ENCODE peak calls at places on chromosomes 2 and 18, in six cellular contexts. X is IMR-90, M is fibroblast of lung, V is GM23338, Q is K562, U is HCT116. B is an unnamed sample.

GRCh38 chr2:234147335-234147861 is 96.9 kb downstream of the SPP2 start:
- DNase-seq in Q (no peak), M (no peak), X (no peak), U (peak; percentile 31), V (no peak), B (peak; percentile 47)

GRCh38 chr2:190214434-190215194 is 105.0 kb downstream of the HIBCH start:
- DNase-seq in M (peak; percentile 12), X (no peak), Q (no peak), U (no peak), V (peak; percentile 42), B (no peak)

GRCh38 chr2:189379287-189379630 is 62.0 kb upstream of the WDR75 start:
- DNase-seq in V (peak; percentile 69), M (peak; percentile 22), U (no peak), Q (no peak), X (peak; percentile 47), B (no peak)

GRCh38 chr2:46992776-46993175 is 77.2 kb upstream of the MCFD2 start:
- DNase-seq in U (no peak), X (no peak), M (no peak), V (no peak), Q (no peak), B (no peak)

GRCh38 chr18:57331718-57332117 is 20.6 kb upstream of the ST8SIA3 start:
- DNase-seq in V (no peak), M (no peak), Q (no peak), X (no peak), U (no peak), B (no peak)

GRCh38 chr2:156182132-156182531 is 150.4 kb downstream of the NR4A2 start:
- DNase-seq in V (no peak), X (no peak), Q (no peak), U (peak; percentile 92), M (no peak), B (no peak)

GRCh38 chr18:34222396-34223163 is 2.1 kb downstream of the NOL4 start:
- DNase-seq in U (no peak), X (no peak), M (no peak), Q (no peak), V (peak; percentile 79), B (no peak)

GRCh38 chr2:167823066-167823465 is 424.3 kb downstream of the STK39 start:
- DNase-seq in X (no peak), U (no peak), M (no peak), Q (no peak), V (no peak), B (no peak)

GRCh38 chr18:23115683-23116096 is 19.6 kb upstream of the CABLES1 start:
- DNase-seq in U (peak; percentile 54), M (peak; percentile 99), Q (no peak), V (no peak), X (peak; percentile 100), B (no peak)

GRCh38 chr2:11550901-11551568 is 17.2 kb downstream of the GREB1 start:
- DNase-seq in U (no peak), X (no peak), M (no peak), Q (no peak), V (no peak), B (no peak)

GRCh38 chr2:143463717-143464116 is 334.5 kb downstream of the ARHGAP15 start:
- DNase-seq in U (no peak), M (no peak), X (no peak), V (no peak), Q (no peak), B (no peak)

GRCh38 chr2:39050109-39050508 is 70.7 kb downstream of the SOS1 start:
- DNase-seq in Q (no peak), U (no peak), X (peak; percentile 48), V (no peak), M (no peak), B (no peak)

GRCh38 chr2:42339191-42339912 is 21.7 kb downstream of the COX7A2L start:
- DNase-seq in V (peak; percentile 73), Q (no peak), U (no peak), M (no peak), X (no peak), B (peak; percentile 20)

GRCh38 chr2:216635701-216636541 is 2.7 kb downstream of the IGFBP2 start:
- DNase-seq in X (no peak), V (peak; percentile 79), M (no peak), U (no peak), Q (no peak), B (no peak)

GRCh38 chr2:19883971-19884720 is 17.6 kb downstream of the TTC32 start:
- DNase-seq in V (no peak), X (no peak), M (no peak), U (no peak), Q (no peak), B (no peak)

GRCh38 chr2:189548686-189549439 is 31.7 kb downstream of the SLC40A1 start:
- DNase-seq in X (peak; percentile 46), U (no peak), M (peak; percentile 30), Q (peak; percentile 18), V (no peak), B (no peak)

GRCh38 chr2:8543065-8543411 is 138.8 kb upstream of the ID2 start:
- DNase-seq in M (no peak), Q (no peak), V (no peak), X (no peak), U (no peak), B (peak; percentile 63)

GRCh38 chr2:8544168-8544785 is 137.6 kb upstream of the ID2 start:
- DNase-seq in M (no peak), U (no peak), V (no peak), Q (no peak), X (no peak), B (no peak)

GRCh38 chr2:8542381-8543064 is 139.3 kb upstream of the ID2 start:
- DNase-seq in U (no peak), X (no peak), V (no peak), Q (no peak), M (no peak), B (no peak)

GRCh38 chr2:8544786-8545631 is 136.8 kb upstream of the ID2 start:
- DNase-seq in M (peak; percentile 81), Q (peak; percentile 90), V (peak; percentile 42), X (peak; percentile 93), U (peak; percentile 6), B (peak; percentile 95)

GRCh38 chr2:8543412-8544167 is 138.3 kb upstream of the ID2 start:
- DNase-seq in M (peak; percentile 85), X (peak; percentile 90), V (no peak), U (no peak), Q (no peak), B (peak; percentile 91)
- H3K4me1 ChIP-seq in M (peaks cover 10% of the 10 kb centered on the region), X (peaks cover 16% of the 10 kb centered on the region), V (no peaks in the 10 kb centered on the region), U (peaks cover 2% of the 10 kb centered on the region), Q (peaks cover 43% of the 10 kb centered on the region), B (peaks cover 100% of the 10 kb centered on the region)

GRCh38 chr2:240383099-240383758 is 52.2 kb upstream of the GPC1 start:
- DNase-seq in V (no peak), X (no peak), M (no peak), U (no peak), Q (no peak), B (no peak)
- TF ChIP-seq CTCF in V (no peak), X (no peak), M (no peak), U (no peak), Q (no peak), B (no peak)

GRCh38 chr2:230717595-230717994 is 5.0 kb downstream of the CAB39 start:
- DNase-seq in M (no peak), X (no peak), U (no peak), V (peak; percentile 62), Q (no peak), B (peak; percentile 74)
- H3K4me2 ChIP-seq in M (peak overlapping the region; percentile 18), X (peak overlapping the region; percentile 73), U (no peak overlapping the region), V (peak overlapping the region; percentile 70), Q (peak overlapping the region; percentile 32), B (peak overlapping the region; percentile 83)

DNA sequence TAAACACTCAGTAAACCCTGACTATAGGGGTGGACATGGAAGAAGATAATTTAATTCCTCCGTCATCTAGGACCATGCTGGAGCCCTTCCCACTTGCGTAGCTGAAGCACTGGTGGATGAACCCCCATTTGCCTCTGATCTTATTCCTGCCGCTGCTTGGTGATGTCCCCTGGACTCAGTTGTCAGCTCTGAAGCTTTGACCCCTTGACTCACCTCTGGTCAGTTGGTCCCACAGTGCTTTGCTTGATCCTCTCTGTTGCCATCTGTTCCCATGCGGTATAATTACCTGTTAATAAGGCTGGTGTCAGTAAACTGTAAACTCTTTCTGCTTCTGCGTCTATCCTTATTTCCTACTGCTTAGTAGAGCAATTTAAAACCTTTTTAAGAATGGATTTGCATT is 126.9 kb downstream of the SPTBN1 start:
- DNase-seq in Q (no peak), M (no peak), V (no peak), U (no peak), X (no peak), B (no peak)
- H3K4me1 ChIP-seq in Q (peaks cover 8% of the 10 kb centered on the region), M (peaks cover 6% of the 10 kb centered on the region), V (peaks cover 62% of the 10 kb centered on the region), U (no peaks in the 10 kb centered on the region), X (peaks cover 11% of the 10 kb centered on the region), B (peaks cover 88% of the 10 kb centered on the region)